ENCODE peak calls at places on chromosomes 4 and X, in four cellular contexts. One of them, this sample, is unnamed.

GRCh38 chr4:3713346-3713745 is 52.8 kb upstream of the ADRA2C start:
- DNase-seq in H9: no peak
- DNase-seq in mesendoderm: no peak
- DNase-seq in H1: no peak
- DNase-seq in this sample: no peak

GRCh38 chr4:138488527-138488926 is 246.4 kb upstream of the SLC7A11 start:
- DNase-seq in H9: no peak
- DNase-seq in mesendoderm: no peak
- DNase-seq in H1: no peak
- DNase-seq in this sample: no peak

GRCh38 chr4:24103434-24104168 is 213.8 kb upstream of the PPARGC1A start:
- DNase-seq in H9: no peak
- DNase-seq in mesendoderm: no peak
- DNase-seq in H1: no peak
- DNase-seq in this sample: peak; percentile 58

GRCh38 chr4:140884431-140885058 is 128.4 kb upstream of the TBC1D9 start:
- DNase-seq in H9: peak; percentile 80
- DNase-seq in mesendoderm: peak; percentile 91
- DNase-seq in H1: peak; percentile 57
- DNase-seq in this sample: peak; percentile 80

GRCh38 chr4:128861856-128862518 is 52.5 kb downstream of the JADE1 start:
- DNase-seq in H9: no peak
- DNase-seq in mesendoderm: no peak
- DNase-seq in H1: peak; percentile 45
- DNase-seq in this sample: no peak

GRCh38 chr4:174521800-174522182 is 497 bp downstream of the HPGD start:
- DNase-seq in H9: peak; percentile 35
- DNase-seq in mesendoderm: peak; percentile 38
- DNase-seq in H1: peak; percentile 53
- DNase-seq in this sample: no peak

GRCh38 chrX:152926279-152926678 is 28.4 kb downstream of the ZNF185 start:
- DNase-seq in H9: peak; percentile 76
- DNase-seq in mesendoderm: peak; percentile 86
- DNase-seq in H1: peak; percentile 58
- DNase-seq in this sample: peak; percentile 70

GRCh38 chrX:110966839-110967238 is 129.2 kb upstream of the PAK3 start:
- DNase-seq in H9: no peak
- DNase-seq in mesendoderm: no peak
- DNase-seq in H1: no peak
- DNase-seq in this sample: no peak

GRCh38 chr4:72531768-72532290 is 37.2 kb downstream of the ADAMTS3 start:
- DNase-seq in H9: no peak
- DNase-seq in mesendoderm: no peak
- DNase-seq in H1: no peak
- DNase-seq in this sample: no peak

GRCh38 chrX:38036471-38036870 is 30.1 kb downstream of the SYTL5 start:
- DNase-seq in H9: no peak
- DNase-seq in mesendoderm: no peak
- DNase-seq in H1: no peak
- DNase-seq in this sample: peak; percentile 6

GRCh38 chr4:37561196-37561802 is 124.9 kb downstream of the RELL1 start:
- DNase-seq in H9: no peak
- DNase-seq in mesendoderm: no peak
- DNase-seq in H1: no peak
- DNase-seq in this sample: no peak

GRCh38 chr4:172716291-172716690 is 452.3 kb upstream of the GALNT7 start:
- DNase-seq in H9: no peak
- DNase-seq in mesendoderm: no peak
- DNase-seq in H1: no peak
- DNase-seq in this sample: no peak

GRCh38 chr4:93764647-93765246 is 63.8 kb upstream of the ATOH1 start:
- DNase-seq in H9: no peak
- DNase-seq in mesendoderm: peak; percentile 46
- DNase-seq in H1: no peak
- DNase-seq in this sample: peak; percentile 44

GRCh38 chr4:188246488-188246887 is 107.2 kb downstream of the TRIML1 start:
- DNase-seq in H9: no peak
- DNase-seq in mesendoderm: peak; percentile 72
- DNase-seq in H1: peak; percentile 51
- DNase-seq in this sample: peak; percentile 25

GRCh38 chrX:55638933-55639332 is 15.7 kb downstream of the FOXR2 start:
- DNase-seq in H9: no peak
- DNase-seq in mesendoderm: no peak
- DNase-seq in H1: no peak
- DNase-seq in this sample: no peak
- H4K5ac ChIP-seq in H9: no peak overlapping the region
- H4K5ac ChIP-seq in mesendoderm: no peak overlapping the region
- H4K5ac ChIP-seq in H1: no peak overlapping the region
- H4K5ac ChIP-seq in this sample: no peak overlapping the region

GRCh38 chrX:106940068-106940467 is 19.9 kb downstream of the CLDN2 start:
- DNase-seq in H9: no peak
- DNase-seq in mesendoderm: no peak
- DNase-seq in H1: no peak
- DNase-seq in this sample: no peak
- H4K5ac ChIP-seq in H9: no peak overlapping the region
- H4K5ac ChIP-seq in mesendoderm: no peak overlapping the region
- H4K5ac ChIP-seq in H1: no peak overlapping the region
- H4K5ac ChIP-seq in this sample: no peak overlapping the region

GRCh38 chr4:149889976-149890375 is 74.3 kb upstream of the IQCM start:
- DNase-seq in H9: no peak
- DNase-seq in mesendoderm: no peak
- DNase-seq in H1: no peak
- DNase-seq in this sample: no peak
- H4K5ac ChIP-seq in H9: no peak overlapping the region
- H4K5ac ChIP-seq in mesendoderm: no peak overlapping the region
- H4K5ac ChIP-seq in H1: no peak overlapping the region
- H4K5ac ChIP-seq in this sample: no peak overlapping the region

DNA sequence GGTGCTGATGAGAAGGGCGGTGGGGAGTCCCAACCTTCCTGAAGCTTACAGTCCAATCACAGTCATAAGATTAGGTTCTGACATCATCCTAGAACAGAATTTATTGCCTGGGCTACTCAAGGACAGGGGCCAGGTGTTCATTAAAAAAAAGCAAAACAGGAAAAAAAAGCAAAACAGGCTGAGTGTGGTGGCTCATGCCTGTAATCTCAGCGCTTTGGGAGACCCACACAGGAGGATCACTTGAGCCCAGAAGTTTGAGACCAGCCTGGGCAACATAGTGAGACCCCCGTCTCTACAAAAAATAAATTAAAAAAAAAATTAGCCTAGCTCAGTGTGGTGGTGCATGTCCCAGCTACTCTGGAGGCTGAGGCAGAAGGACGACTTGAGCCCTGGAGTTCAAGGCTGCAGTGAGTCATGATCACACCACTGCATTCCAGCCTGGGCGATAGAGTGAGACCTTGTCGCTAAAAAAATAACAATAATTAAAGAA is 3.0 kb downstream of the RAB9A start:
- DNase-seq in H9: no peak
- DNase-seq in mesendoderm: peak; percentile 30
- DNase-seq in H1: no peak
- DNase-seq in this sample: no peak
- H4K5ac ChIP-seq in H9: no peak overlapping the region
- H4K5ac ChIP-seq in mesendoderm: no peak overlapping the region
- H4K5ac ChIP-seq in H1: no peak overlapping the region
- H4K5ac ChIP-seq in this sample: no peak overlapping the region